ENCODE peak calls at places on chromosomes 3 and 15, in six cellular contexts. One of them, this sample, is unnamed. For H3K4me1, the result is how much of the 10 kb centered on the place peaks cover.

GRCh38 chr3:118171236-118171852 is 863.3 kb downstream of the IGSF11 start:
- DNase-seq in ovary: no peak
- DNase-seq in upper lobe of right lung: no peak
- DNase-seq in IMR-90: no peak
- DNase-seq in HepG2: no peak
- DNase-seq in cardiac muscle cell: no peak
- DNase-seq in this sample: no peak

GRCh38 chr3:149592758-149593240 is 65.0 kb downstream of the WWTR1 start:
- DNase-seq in cardiac muscle cell: no peak
- DNase-seq in IMR-90: no peak
- DNase-seq in HepG2: no peak
- DNase-seq in upper lobe of right lung: no peak
- DNase-seq in ovary: peak
- DNase-seq in this sample: peak

GRCh38 chr3:15241341-15241740 is 35.3 kb downstream of the CAPN7 start:
- DNase-seq in upper lobe of right lung: no peak
- DNase-seq in HepG2: no peak
- DNase-seq in IMR-90: no peak
- DNase-seq in cardiac muscle cell: peak
- DNase-seq in ovary: peak
- DNase-seq in this sample: peak

GRCh38 chr3:59006791-59007517 is 42.9 kb downstream of the CFAP20DC start:
- DNase-seq in IMR-90: peak
- DNase-seq in ovary: no peak
- DNase-seq in upper lobe of right lung: no peak
- DNase-seq in cardiac muscle cell: no peak
- DNase-seq in HepG2: no peak
- DNase-seq in this sample: no peak

GRCh38 chr3:17157713-17158112 is 273.0 kb downstream of the PLCL2 start:
- DNase-seq in ovary: no peak
- DNase-seq in HepG2: no peak
- DNase-seq in IMR-90: peak
- DNase-seq in upper lobe of right lung: no peak
- DNase-seq in cardiac muscle cell: peak
- DNase-seq in this sample: no peak

GRCh38 chr15:36693644-36694043 is 114.2 kb downstream of the CDIN1 start:
- DNase-seq in cardiac muscle cell: no peak
- DNase-seq in upper lobe of right lung: no peak
- DNase-seq in HepG2: no peak
- DNase-seq in ovary: no peak
- DNase-seq in IMR-90: no peak
- DNase-seq in this sample: no peak

GRCh38 chr3:5298453-5298852 is 110.9 kb downstream of the EDEM1 start:
- DNase-seq in upper lobe of right lung: no peak
- DNase-seq in HepG2: no peak
- DNase-seq in ovary: no peak
- DNase-seq in cardiac muscle cell: no peak
- DNase-seq in IMR-90: no peak
- DNase-seq in this sample: no peak

GRCh38 chr15:59736181-59736580 is 47.1 kb upstream of the BNIP2 start:
- DNase-seq in IMR-90: no peak
- DNase-seq in cardiac muscle cell: no peak
- DNase-seq in ovary: no peak
- DNase-seq in upper lobe of right lung: no peak
- DNase-seq in HepG2: no peak
- DNase-seq in this sample: no peak

GRCh38 chr15:74994685-74995084 is 678 bp upstream of the SCAMP5 start:
- DNase-seq in cardiac muscle cell: no peak
- DNase-seq in IMR-90: no peak
- DNase-seq in upper lobe of right lung: no peak
- DNase-seq in ovary: no peak
- DNase-seq in HepG2: no peak
- DNase-seq in this sample: no peak
- H3K4me3 ChIP-seq in cardiac muscle cell: no peak
- H3K4me3 ChIP-seq in IMR-90: no peak
- H3K4me3 ChIP-seq in upper lobe of right lung: no peak
- H3K4me3 ChIP-seq in ovary: no peak
- H3K4me3 ChIP-seq in HepG2: no peak
- H3K4me3 ChIP-seq in this sample: no peak

DNA sequence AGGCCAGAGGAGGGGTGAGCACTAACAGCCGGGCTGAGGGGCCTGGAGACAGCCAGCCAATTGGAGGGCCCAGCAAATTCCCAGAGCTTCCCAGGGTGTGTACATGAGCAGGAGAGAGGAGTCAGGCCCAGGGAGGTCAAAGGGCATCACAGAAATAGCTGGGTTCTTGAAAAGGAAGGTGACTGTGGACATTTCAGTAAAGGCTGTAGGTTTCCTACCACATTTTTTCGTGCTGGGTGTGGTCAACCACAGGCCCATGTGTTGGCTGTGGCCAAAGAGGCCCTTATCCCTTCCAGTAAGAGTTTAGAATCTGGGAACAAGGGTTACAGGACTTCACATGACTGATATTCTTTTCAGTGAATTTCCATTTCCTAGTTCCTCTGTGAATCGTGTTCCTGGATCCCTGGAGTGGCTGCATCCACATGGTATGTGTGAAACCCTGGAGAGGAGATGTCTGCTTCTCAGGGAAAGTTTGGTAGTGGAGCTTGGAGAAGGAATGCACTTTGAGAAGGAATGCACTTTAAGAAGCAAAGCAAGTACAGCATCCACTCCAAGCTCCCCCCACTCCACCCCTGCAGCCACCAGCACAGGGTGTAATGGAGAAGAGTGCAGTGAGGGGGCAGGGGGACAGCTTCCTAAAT is 73.2 kb upstream of the HEG1 start:
- DNase-seq in upper lobe of right lung: peak
- DNase-seq in IMR-90: peak
- DNase-seq in HepG2: peak
- DNase-seq in ovary: no peak
- DNase-seq in cardiac muscle cell: no peak
- DNase-seq in this sample: no peak
- H3K4me1 ChIP-seq in upper lobe of right lung: under half
- H3K4me1 ChIP-seq in IMR-90: under half
- H3K4me1 ChIP-seq in HepG2: under half
- H3K4me1 ChIP-seq in ovary: under half
- H3K4me1 ChIP-seq in cardiac muscle cell: under half
- H3K4me1 ChIP-seq in this sample: under half

DNA sequence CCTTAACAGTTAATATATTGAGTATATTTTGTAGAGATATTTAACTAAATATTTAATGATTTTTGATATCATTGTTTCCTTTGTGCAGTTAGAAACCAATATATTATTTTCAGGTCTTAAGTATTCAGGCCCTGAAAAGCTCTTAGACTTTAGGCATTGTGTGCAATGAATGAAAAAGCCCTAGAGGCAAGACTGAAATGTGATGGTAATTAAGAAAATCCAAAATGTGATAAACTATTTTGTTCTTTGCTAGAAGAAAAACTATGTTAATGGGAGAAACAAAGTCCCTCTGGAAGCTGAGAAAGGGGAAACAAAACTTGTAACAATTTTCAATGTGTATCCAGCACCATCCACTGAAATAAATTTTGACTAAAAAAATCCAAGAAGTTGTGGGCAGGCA is 54.6 kb upstream of the SSR3 start:
- DNase-seq in HepG2: no peak
- DNase-seq in IMR-90: no peak
- DNase-seq in upper lobe of right lung: no peak
- DNase-seq in ovary: no peak
- DNase-seq in cardiac muscle cell: no peak
- DNase-seq in this sample: peak
- H3K4me3 ChIP-seq in HepG2: no peak
- H3K4me3 ChIP-seq in IMR-90: no peak
- H3K4me3 ChIP-seq in upper lobe of right lung: no peak
- H3K4me3 ChIP-seq in ovary: no peak
- H3K4me3 ChIP-seq in cardiac muscle cell: no peak
- H3K4me3 ChIP-seq in this sample: no peak

GRCh38 chr15:92071030-92071644 is 217.6 kb downstream of the SLCO3A1 start:
- DNase-seq in ovary: no peak
- DNase-seq in cardiac muscle cell: no peak
- DNase-seq in HepG2: no peak
- DNase-seq in upper lobe of right lung: peak
- DNase-seq in IMR-90: no peak
- DNase-seq in this sample: no peak

GRCh38 chr15:92074646-92075045 is 221.1 kb downstream of the SLCO3A1 start:
- DNase-seq in HepG2: no peak
- DNase-seq in ovary: no peak
- DNase-seq in upper lobe of right lung: peak
- DNase-seq in IMR-90: peak
- DNase-seq in cardiac muscle cell: peak
- DNase-seq in this sample: no peak

GRCh38 chr15:92075764-92076163 is 222.3 kb downstream of the SLCO3A1 start:
- DNase-seq in cardiac muscle cell: no peak
- DNase-seq in HepG2: no peak
- DNase-seq in IMR-90: no peak
- DNase-seq in ovary: no peak
- DNase-seq in upper lobe of right lung: no peak
- DNase-seq in this sample: no peak

GRCh38 chr15:92074161-92074560 is 220.7 kb downstream of the SLCO3A1 start:
- DNase-seq in IMR-90: no peak
- DNase-seq in cardiac muscle cell: no peak
- DNase-seq in ovary: no peak
- DNase-seq in upper lobe of right lung: no peak
- DNase-seq in HepG2: no peak
- DNase-seq in this sample: no peak

DNA sequence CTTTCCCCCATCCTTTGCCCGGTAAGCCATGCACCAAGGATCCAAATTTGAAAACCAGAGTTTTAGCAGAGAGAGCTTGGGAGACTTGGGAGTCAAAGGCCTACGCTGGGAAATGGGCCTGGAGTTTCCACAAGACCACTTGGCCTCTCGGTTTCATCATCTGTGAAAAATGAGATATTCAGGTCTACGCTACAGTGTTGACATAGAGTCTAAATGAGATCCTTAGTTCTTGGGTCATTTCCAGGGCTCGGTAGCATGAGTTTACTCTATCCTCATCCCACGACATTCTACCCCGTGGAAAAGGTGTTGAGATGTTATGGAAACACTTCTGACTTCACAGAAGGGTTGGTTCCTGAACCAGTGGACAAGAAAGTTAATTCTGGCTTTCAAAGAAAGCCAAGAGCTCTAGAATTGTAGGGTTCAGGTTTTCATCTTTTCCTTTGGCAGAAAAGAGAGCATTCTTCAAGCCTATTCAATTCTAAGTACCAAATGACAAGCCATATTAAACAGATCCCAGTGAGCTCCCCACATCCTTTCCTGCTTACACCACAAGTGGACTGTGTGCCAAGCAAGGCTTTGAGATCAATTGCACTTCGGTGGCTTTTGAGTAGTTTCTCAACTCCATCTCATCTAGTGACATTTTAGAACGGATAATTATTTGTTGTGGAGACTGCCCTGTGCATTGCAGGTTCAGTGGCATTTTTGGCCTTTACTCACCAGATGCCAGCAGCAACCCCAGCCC is 219.7 kb downstream of the SLCO3A1 start:
- DNase-seq in upper lobe of right lung: peak
- DNase-seq in cardiac muscle cell: no peak
- DNase-seq in HepG2: no peak
- DNase-seq in IMR-90: peak
- DNase-seq in ovary: no peak
- DNase-seq in this sample: no peak
- H3K4me1 ChIP-seq in upper lobe of right lung: half or more
- H3K4me1 ChIP-seq in cardiac muscle cell: under half
- H3K4me1 ChIP-seq in HepG2: under half
- H3K4me1 ChIP-seq in IMR-90: under half
- H3K4me1 ChIP-seq in ovary: under half
- H3K4me1 ChIP-seq in this sample: under half

GRCh38 chr15:73997986-73998385 is 3.5 kb downstream of the PML start:
- DNase-seq in IMR-90: no peak
- DNase-seq in upper lobe of right lung: no peak
- DNase-seq in cardiac muscle cell: no peak
- DNase-seq in HepG2: no peak
- DNase-seq in ovary: no peak
- DNase-seq in this sample: no peak

GRCh38 chr15:73994419-73994883 is at the start of gene PML:
- DNase-seq in upper lobe of right lung: peak
- DNase-seq in cardiac muscle cell: peak
- DNase-seq in ovary: peak
- DNase-seq in HepG2: peak
- DNase-seq in IMR-90: peak
- DNase-seq in this sample: peak

GRCh38 chr15:73996939-73997338 is 2.4 kb downstream of the PML start:
- DNase-seq in ovary: no peak
- DNase-seq in IMR-90: no peak
- DNase-seq in HepG2: no peak
- DNase-seq in upper lobe of right lung: no peak
- DNase-seq in cardiac muscle cell: no peak
- DNase-seq in this sample: no peak

GRCh38 chr15:73994912-73995622 is 551 bp downstream of the PML start:
- DNase-seq in cardiac muscle cell: no peak
- DNase-seq in upper lobe of right lung: peak
- DNase-seq in IMR-90: no peak
- DNase-seq in ovary: no peak
- DNase-seq in HepG2: no peak
- DNase-seq in this sample: peak

DNA sequence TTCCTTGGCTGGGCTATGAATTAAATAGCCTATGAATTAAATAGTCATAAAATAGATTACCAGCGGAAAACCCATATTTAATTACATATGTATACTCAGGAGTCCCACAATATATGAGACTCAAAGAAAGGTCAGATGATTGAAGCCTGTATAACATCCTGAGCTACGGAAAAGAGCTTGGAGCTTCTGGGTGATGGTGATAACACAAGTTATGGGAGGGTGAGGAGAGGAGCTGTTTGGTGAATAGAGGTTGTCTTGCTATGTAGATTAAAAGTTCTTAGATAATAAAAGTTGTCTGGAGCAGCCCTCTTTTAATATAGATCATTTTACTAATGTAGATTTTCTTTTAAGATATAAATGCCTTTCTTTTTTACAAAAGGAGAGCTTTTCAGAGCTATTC is 1.8 kb downstream of the PML start:
- DNase-seq in ovary: no peak
- DNase-seq in IMR-90: no peak
- DNase-seq in HepG2: no peak
- DNase-seq in upper lobe of right lung: no peak
- DNase-seq in cardiac muscle cell: no peak
- DNase-seq in this sample: no peak
- H3K4me3 ChIP-seq in ovary: peak
- H3K4me3 ChIP-seq in IMR-90: peak
- H3K4me3 ChIP-seq in HepG2: no peak
- H3K4me3 ChIP-seq in upper lobe of right lung: peak
- H3K4me3 ChIP-seq in cardiac muscle cell: no peak
- H3K4me3 ChIP-seq in this sample: peak